ENCODE peak calls at places on chromosome 20, in nine cellular contexts. L, E, T, S, R, W, V, J and G are unnamed samples.

GRCh38 chr20:10927936-10928860 is 254.4 kb upstream of the JAG1 start:
- DNase-seq in E (no peak), V (no peak), J (no peak), S (no peak), W (no peak), L (no peak), R (no peak), T (no peak), G (no peak)

GRCh38 chr20:33672426-33673114 is 1.7 kb downstream of the NECAB3 start:
- DNase-seq in E (no peak), L (no peak), V (peak), T (no peak), W (no peak), S (no peak), R (no peak), J (peak), G (no peak)

GRCh38 chr20:64226686-64227576 is 28.6 kb upstream of the PCMTD2 start:
- DNase-seq in W (peak), T (no peak), L (no peak), R (no peak), V (no peak), S (no peak), J (no peak), E (peak), G (no peak)

GRCh38 chr20:22805219-22805618 is 220.8 kb upstream of the FOXA2 start:
- DNase-seq in S (no peak), L (peak), V (no peak), E (no peak), R (no peak), T (no peak), W (no peak), J (peak), G (no peak)

GRCh38 chr20:62656919-62657635 is 14.8 kb downstream of the SLCO4A1 start:
- DNase-seq in V (no peak), S (no peak), L (no peak), J (no peak), T (no peak), W (no peak), R (no peak), E (no peak), G (no peak)

GRCh38 chr20:610130-611046 is at the start of gene TCF15:
- DNase-seq in V (no peak), R (no peak), E (peak), S (no peak), T (peak), W (peak), J (peak), L (peak), G (peak)

GRCh38 chr20:36818831-36819230 is 45.3 kb upstream of the DSN1 start:
- DNase-seq in L (no peak), T (no peak), R (no peak), S (no peak), W (no peak), V (no peak), J (no peak), E (no peak), G (no peak)

GRCh38 chr20:38231786-38232130 is 28.8 kb downstream of the KIAA1755 start:
- DNase-seq in W (no peak), V (peak), S (no peak), R (no peak), J (peak), L (peak), E (no peak), T (no peak), G (no peak)

GRCh38 chr20:60851826-60852704 is 400.0 kb upstream of the CDH4 start:
- DNase-seq in R (no peak), J (peak), W (no peak), T (peak), E (no peak), S (peak), V (no peak), L (peak), G (no peak)

GRCh38 chr20:402496-402885 is 5.6 kb upstream of the RBCK1 start:
- DNase-seq in J (no peak), R (no peak), W (no peak), T (no peak), V (no peak), L (no peak), E (no peak), S (peak), G (no peak)

GRCh38 chr20:37233471-37234253 is 28.0 kb downstream of the GHRH start:
- DNase-seq in J (no peak), S (no peak), T (no peak), R (no peak), L (no peak), E (no peak), V (no peak), W (no peak), G (no peak)

GRCh38 chr20:63664861-63665594 is 6.9 kb downstream of the RTEL1 start:
- DNase-seq in L (no peak), T (no peak), S (no peak), J (no peak), R (no peak), V (no peak), W (no peak), E (no peak), G (no peak)

GRCh38 chr20:21100590-21101452 is 5.3 kb downstream of the LINC00237 start:
- DNase-seq in T (peak), E (peak), R (no peak), S (peak), L (no peak), W (no peak), J (no peak), V (no peak), G (peak)

DNA sequence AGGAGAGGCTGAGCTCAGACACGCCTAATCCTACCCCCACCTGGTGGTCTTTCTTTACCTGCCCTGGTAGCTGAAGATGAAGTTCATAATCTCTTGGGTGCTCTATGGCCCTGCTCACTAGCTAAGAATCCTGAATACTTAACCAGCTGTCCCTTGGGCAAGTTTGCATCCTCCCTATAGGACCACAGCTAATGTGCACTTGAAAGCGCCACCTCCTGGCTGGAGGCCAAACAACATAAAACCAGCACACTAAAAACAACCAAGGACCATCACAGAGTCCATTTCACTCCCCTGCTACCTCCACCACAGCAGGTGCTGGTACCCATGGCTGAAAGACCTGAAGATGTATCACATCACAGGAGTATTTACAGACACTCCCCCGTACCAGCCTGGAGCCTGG is 155.5 kb upstream of the SLC24A3 start:
- DNase-seq in T (no peak), S (peak), R (no peak), V (no peak), E (no peak), W (no peak), L (no peak), J (no peak), G (no peak)
- TF ChIP-seq CTCF in T (peak), S (peak), R (no peak), V (no peak), E (no peak), W (no peak), L (no peak), J (no peak), G (no peak)

DNA sequence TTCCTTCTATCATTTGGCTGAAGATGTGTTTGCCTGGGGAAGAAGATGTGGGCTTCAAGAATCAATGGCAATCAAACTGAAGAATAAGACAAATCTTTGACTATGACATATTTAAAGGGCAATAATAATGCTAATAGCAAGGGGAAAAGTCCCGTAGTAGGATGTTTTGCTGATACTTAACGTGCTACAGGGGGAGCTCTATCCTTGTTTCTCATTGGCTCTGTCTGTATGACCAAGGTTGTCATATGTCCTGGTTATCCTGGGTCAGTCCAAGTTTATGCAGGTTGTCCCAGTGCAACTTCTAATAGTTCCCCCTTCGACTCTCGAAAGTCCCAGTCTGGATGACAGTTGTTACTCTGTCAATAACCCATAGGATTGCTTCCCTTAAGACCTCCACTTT is 321.3 kb downstream of the DHX35 start:
- DNase-seq in T (no peak), L (no peak), J (no peak), E (no peak), W (no peak), R (no peak), V (no peak), S (no peak), G (no peak)
- TF ChIP-seq CTCF in T (peak), L (no peak), J (peak), E (no peak), W (no peak), R (no peak), V (no peak), S (peak), G (no peak)

GRCh38 chr20:24303393-24303792 is 166.0 kb upstream of the SYNDIG1 start:
- DNase-seq in V (no peak), S (no peak), W (no peak), E (no peak), R (no peak), J (peak), T (no peak), L (no peak), G (no peak)
- TF ChIP-seq CTCF in V (no peak), S (no peak), W (peak), E (no peak), R (no peak), J (no peak), T (no peak), L (no peak), G (no peak)

GRCh38 chr20:58883243-58883691 is 30.8 kb downstream of the GNAS start:
- DNase-seq in E (no peak), V (no peak), R (no peak), J (no peak), S (no peak), W (no peak), L (no peak), T (no peak), G (no peak)

GRCh38 chr20:58880441-58880840 is 27.9 kb downstream of the GNAS start:
- DNase-seq in E (no peak), R (no peak), T (no peak), J (no peak), S (no peak), L (no peak), W (no peak), V (no peak), G (no peak)

GRCh38 chr20:58882704-58883089 is 30.2 kb downstream of the GNAS start:
- DNase-seq in T (no peak), R (no peak), L (no peak), W (no peak), E (no peak), V (no peak), S (no peak), J (no peak), G (no peak)

GRCh38 chr20:58878399-58878798 is 25.9 kb downstream of the GNAS start:
- DNase-seq in R (no peak), V (no peak), E (no peak), L (no peak), T (no peak), W (no peak), J (no peak), S (no peak), G (no peak)

DNA sequence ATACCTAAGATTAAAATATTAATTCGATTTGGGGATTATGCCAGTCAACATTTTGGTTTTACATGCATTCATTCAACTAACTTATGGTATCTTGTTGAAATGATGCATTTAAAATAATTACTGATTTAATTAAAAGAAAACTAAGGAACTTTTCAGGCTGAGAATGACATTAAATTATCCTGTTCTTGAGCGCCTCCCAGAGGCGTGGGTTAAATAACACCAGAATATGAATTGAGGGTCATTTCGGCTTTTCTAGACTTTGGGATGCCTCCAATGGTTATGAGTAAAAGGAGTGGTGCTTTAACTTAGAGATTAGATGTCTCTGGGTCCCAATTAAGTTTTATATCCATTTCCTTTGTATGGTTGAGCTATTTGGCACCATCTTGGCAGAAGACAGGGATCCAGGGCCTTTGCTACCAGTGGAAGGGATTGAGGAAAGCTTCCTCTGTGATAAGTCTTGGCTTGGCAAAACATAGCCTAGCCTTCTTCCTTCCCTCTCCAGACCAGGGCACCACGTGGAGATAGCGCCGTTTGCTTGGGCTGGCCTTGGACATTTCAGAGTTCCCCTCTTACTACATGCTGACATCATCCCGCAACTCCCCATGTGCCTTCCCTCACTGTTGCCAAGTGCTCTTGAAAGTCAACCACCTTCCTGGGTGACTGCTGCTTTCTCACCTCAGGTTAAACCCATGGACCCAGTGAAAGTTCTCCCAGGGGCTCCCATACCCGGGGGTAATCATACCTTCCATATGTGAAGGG is 28.7 kb downstream of the GNAS start:
- DNase-seq in T (no peak), W (no peak), S (no peak), R (no peak), V (no peak), J (no peak), L (no peak), E (no peak), G (no peak)
- TF ChIP-seq CTCF in T (peak), W (no peak), S (peak), R (no peak), V (no peak), J (peak), L (peak), E (no peak), G (no peak)

GRCh38 chr20:5919634-5920544 is 30.4 kb downstream of the TRMT6 start:
- DNase-seq in W (no peak), V (no peak), E (no peak), T (no peak), S (no peak), R (no peak), J (no peak), L (peak), G (no peak)
- TF ChIP-seq CTCF in W (no peak), V (no peak), E (no peak), T (no peak), S (no peak), R (no peak), J (no peak), L (no peak), G (no peak)

DNA sequence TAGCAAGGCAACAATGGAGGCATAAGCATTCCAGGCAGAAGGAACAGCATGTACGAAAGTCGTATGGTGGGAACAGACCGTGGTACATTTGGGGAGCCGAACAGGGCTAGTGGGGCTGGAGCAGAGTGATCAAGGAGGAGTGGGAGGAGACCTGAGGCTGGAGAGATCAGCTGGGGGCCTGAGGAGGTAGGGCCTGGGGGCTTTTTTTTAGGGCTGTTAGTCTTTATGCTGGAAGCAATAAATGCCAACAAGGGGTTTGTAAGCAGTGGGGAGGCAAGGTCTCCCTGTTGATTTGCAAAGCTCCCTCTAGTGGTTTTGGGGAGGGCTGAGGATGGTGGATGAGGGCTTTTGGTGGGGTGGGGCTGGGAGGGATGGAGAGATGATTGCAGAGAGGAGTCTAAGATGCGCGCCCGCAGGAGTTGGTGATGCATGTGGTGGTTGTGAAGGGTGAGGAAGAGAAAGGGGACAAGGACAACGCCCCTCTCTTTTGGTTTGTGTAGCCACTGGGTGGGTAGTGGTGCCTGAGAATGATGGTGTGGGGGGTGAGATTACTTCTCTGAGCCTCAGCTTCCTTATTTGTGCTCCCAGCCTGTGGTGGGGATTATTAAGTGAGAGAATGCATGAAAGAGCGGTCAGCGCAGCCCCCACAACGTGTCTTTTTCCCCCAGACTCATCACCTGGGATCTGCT is 74.1 kb upstream of the TOX2 start:
- DNase-seq in E (no peak), T (no peak), R (no peak), V (no peak), S (peak), L (peak), J (peak), W (no peak), G (peak)
- TF ChIP-seq CTCF in E (no peak), T (peak), R (peak), V (no peak), S (peak), L (no peak), J (peak), W (peak), G (peak)